ENCODE peak calls at places on chromosomes 7 and 10, in nine cellular contexts. B is GM12865; Z is pancreas; S is neural crest cell; I is CD4-positive, alpha-beta T cell; U is left ventricle myocardium inferior; C is epithelial cell of esophagus; D is NB4; Q is RWPE1. W is an unnamed sample.

GRCh38 chr10:118873738-118874105 is 119.0 kb upstream of the CACUL1 start:
- DNase-seq in U (no peak), I (no peak), S (no peak), B (no peak), Z (no peak), D (no peak), C (peak; percentile 65), Q (peak; percentile 56), W (no peak)

GRCh38 chr10:52801951-52802350 is 29.4 kb upstream of the MBL2 start:
- DNase-seq in U (no peak), B (no peak), Q (peak; percentile 64), S (no peak), I (no peak), C (peak; percentile 77), Z (no peak), D (no peak), W (no peak)

GRCh38 chr10:20986049-20986448 is 88.9 kb upstream of the NEBL start:
- DNase-seq in Q (no peak), S (no peak), I (no peak), D (no peak), Z (no peak), C (no peak), B (no peak), U (no peak), W (no peak)

GRCh38 chr7:1492221-1492620 is 12.0 kb downstream of the INTS1 start:
- DNase-seq in Z (no peak), I (no peak), U (no peak), D (no peak), Q (no peak), S (no peak), C (no peak), B (no peak), W (no peak)

GRCh38 chr10:60429084-60429849 is 39.6 kb upstream of the ANK3 start:
- DNase-seq in Z (no peak), S (no peak), I (no peak), D (no peak), U (peak; percentile 17), B (no peak), C (peak; percentile 16), Q (no peak), W (no peak)

GRCh38 chr10:6014241-6014761 is 37.0 kb upstream of the IL15RA start:
- DNase-seq in B (peak; percentile 76), D (peak; percentile 54), Q (peak; percentile 53), U (no peak), Z (peak; percentile 63), C (peak; percentile 47), I (peak; percentile 63), S (peak; percentile 47), W (no peak)

GRCh38 chr7:149669121-149669818 is 104.1 kb downstream of the ZNF467 start:
- DNase-seq in C (peak; percentile 42), Z (no peak), Q (no peak), S (no peak), D (peak; percentile 26), I (no peak), B (peak; percentile 27), U (no peak), W (no peak)

GRCh38 chr10:19133992-19134391 is 85.4 kb downstream of the MALRD1 start:
- DNase-seq in U (no peak), D (no peak), C (no peak), S (no peak), Q (no peak), Z (no peak), I (no peak), B (no peak), W (no peak)

GRCh38 chr7:94529516-94529915 is 19.9 kb downstream of the CASD1 start:
- DNase-seq in B (no peak), D (no peak), U (no peak), Q (no peak), C (peak; percentile 4), I (no peak), Z (no peak), S (no peak), W (no peak)

GRCh38 chr7:151430391-151431205 is 9.3 kb downstream of the CRYGN start:
- DNase-seq in D (no peak), I (no peak), S (no peak), C (no peak), B (no peak), Q (no peak), U (no peak), Z (no peak), W (no peak)

GRCh38 chr7:137990251-137990901 is 11.5 kb downstream of the CREB3L2 start:
- DNase-seq in D (no peak), Z (no peak), S (no peak), I (no peak), C (peak; percentile 95), Q (peak; percentile 64), B (no peak), U (no peak), W (no peak)

GRCh38 chr10:36880898-36881297 is 244.5 kb upstream of the ANKRD30A start:
- DNase-seq in I (no peak), B (peak; percentile 22), Z (no peak), Q (peak; percentile 6), S (no peak), D (peak; percentile 10), U (no peak), C (peak; percentile 53), W (no peak)
- TF ChIP-seq CTCF in I (no peak), B (peak; percentile 46), Z (peak; percentile 37), Q (peak; percentile 57), S (peak; percentile 65), D (peak; percentile 33), U (peak; percentile 62), C (peak; percentile 67), W (peak; percentile 39)

GRCh38 chr7:25179771-25180591 is 48.3 kb downstream of the NPVF start:
- DNase-seq in S (peak; percentile 99), B (peak; percentile 98), Q (peak; percentile 96), I (peak; percentile 96), C (peak; percentile 77), U (peak; percentile 93), D (peak; percentile 98), Z (peak; percentile 96), W (peak; percentile 96)

GRCh38 chr7:25180946-25181345 is 47.3 kb downstream of the NPVF start:
- DNase-seq in U (no peak), D (peak; percentile 12), B (no peak), Z (no peak), C (no peak), I (no peak), Q (no peak), S (no peak), W (no peak)

GRCh38 chr7:25179325-25179724 is 49.0 kb downstream of the NPVF start:
- DNase-seq in S (no peak), U (no peak), B (no peak), Q (no peak), I (no peak), D (peak; percentile 19), Z (no peak), C (no peak), W (no peak)

GRCh38 chr7:25181537-25181936 is 46.7 kb downstream of the NPVF start:
- DNase-seq in U (no peak), Q (no peak), S (no peak), I (no peak), D (peak; percentile 26), Z (no peak), C (no peak), B (no peak), W (no peak)

GRCh38 chr7:25180592-25180923 is 47.7 kb downstream of the NPVF start:
- DNase-seq in I (no peak), D (no peak), Q (no peak), C (no peak), Z (no peak), U (no peak), S (no peak), B (no peak), W (no peak)
- TF ChIP-seq CTCF in I (peak; percentile 65), D (no peak), Q (peak; percentile 52), C (no peak), Z (no peak), U (no peak), S (no peak), B (no peak), W (no peak)

GRCh38 chr10:113997428-113997827 is 46.2 kb upstream of the ADRB1 start:
- DNase-seq in I (no peak), S (no peak), D (no peak), B (no peak), U (peak; percentile 37), C (no peak), Q (no peak), Z (peak; percentile 72), W (no peak)

GRCh38 chr10:114000461-114000860 is 43.2 kb upstream of the ADRB1 start:
- DNase-seq in S (no peak), Z (no peak), Q (no peak), D (no peak), B (no peak), U (no peak), C (no peak), I (no peak), W (no peak)

GRCh38 chr10:113999520-113999919 is 44.1 kb upstream of the ADRB1 start:
- DNase-seq in Z (no peak), I (no peak), U (no peak), S (no peak), D (no peak), C (no peak), Q (no peak), B (no peak), W (no peak)

DNA sequence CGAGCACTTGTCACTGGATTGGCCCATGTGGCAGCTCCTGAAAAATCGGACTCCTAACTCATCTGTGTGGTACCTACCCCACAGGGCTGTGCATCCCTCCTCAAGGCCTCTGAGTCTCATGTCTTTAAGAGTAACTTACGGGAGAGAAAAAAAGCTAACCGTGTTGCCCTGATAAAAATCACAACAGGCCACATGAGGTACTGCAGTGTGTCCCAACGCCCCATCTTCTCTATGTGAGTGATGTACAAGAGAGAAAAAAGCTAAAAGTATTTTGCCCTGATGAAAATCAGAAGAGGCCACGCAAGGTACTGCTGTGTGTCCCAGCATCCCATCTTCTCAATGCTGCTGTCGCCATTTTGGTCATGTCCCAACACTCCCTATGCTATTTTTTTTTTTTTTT is 41.2 kb upstream of the ADRB1 start:
- DNase-seq in I (no peak), B (no peak), Q (no peak), Z (no peak), C (no peak), U (no peak), S (no peak), D (no peak), W (no peak)
- TF ChIP-seq CTCF in I (no peak), B (no peak), Q (no peak), Z (peak; percentile 17), C (peak; percentile 11), U (no peak), S (peak; percentile 43), D (no peak), W (no peak)

GRCh38 chr7:100874300-100874576 is 665 bp upstream of the SRRT start:
- DNase-seq in D (no peak), U (no peak), S (no peak), Z (no peak), Q (no peak), C (no peak), B (no peak), I (no peak), W (peak; percentile 74)

GRCh38 chr7:100878013-100878412 is 3.1 kb downstream of the SRRT start:
- DNase-seq in Q (no peak), I (no peak), B (no peak), Z (no peak), S (no peak), C (no peak), D (no peak), U (no peak), W (peak; percentile 37)

GRCh38 chr7:100875356-100875751 is 451 bp downstream of the SRRT start:
- DNase-seq in D (peak; percentile 68), U (peak; percentile 45), B (peak; percentile 65), Q (no peak), Z (no peak), I (no peak), S (no peak), C (peak; percentile 28), W (no peak)

GRCh38 chr7:100873599-100874299 is 1.2 kb upstream of the SRRT start:
- DNase-seq in U (no peak), C (no peak), S (no peak), Q (no peak), D (peak; percentile 19), B (no peak), I (no peak), Z (no peak), W (no peak)

GRCh38 chr7:100874577-100875355 is at the start of gene SRRT:
- DNase-seq in D (peak; percentile 100), S (peak; percentile 98), C (peak; percentile 98), Q (peak; percentile 97), Z (peak; percentile 99), U (peak; percentile 99), I (peak; percentile 98), B (peak; percentile 99), W (peak; percentile 99)
- TF ChIP-seq CTCF in D (no peak), S (peak; percentile 55), C (peak; percentile 44), Q (no peak), Z (peak; percentile 58), U (peak; percentile 70), I (no peak), B (peak; percentile 8), W (peak; percentile 53)